ENCODE peak calls at places on chromosomes 7 and 10, in ten cellular contexts. T is H1, V is transverse colon, B is ovary, G is sigmoid colon, D is A549, Z is HepG2, P is upper lobe of left lung, E is K562, U is esophagus muscularis mucosa. K is an unnamed sample.

GRCh38 chr7:31022726-31023125 is 29.4 kb upstream of the ADCYAP1R1 start:
- DNase-seq in T (no peak), V (no peak), B (no peak), G (no peak), D (no peak), Z (no peak), P (no peak), E (no peak), U (no peak), K (no peak)

GRCh38 chr10:36163827-36164226 is 521.7 kb upstream of the FZD8 start:
- DNase-seq in T (no peak), V (no peak), B (no peak), G (no peak), D (no peak), Z (no peak), P (no peak), E (no peak), U (no peak), K (no peak)

GRCh38 chr7:81503321-81503720 is 266.5 kb downstream of the HGF start:
- DNase-seq in T (no peak), V (no peak), B (no peak), G (no peak), D (no peak), Z (no peak), P (no peak), E (no peak), U (no peak), K (no peak)

GRCh38 chr7:35691827-35692307 is 3.1 kb downstream of the HERPUD2 start:
- DNase-seq in T (no peak), V (peak; percentile 22), B (no peak), G (no peak), D (peak; percentile 43), Z (peak; percentile 54), P (no peak), E (peak; percentile 77), U (no peak), K (no peak)

GRCh38 chr7:1666251-1666778 is 3.8 kb upstream of the ELFN1 start:
- DNase-seq in T (no peak), V (no peak), B (peak; percentile 10), G (peak; percentile 45), D (peak; percentile 51), Z (no peak), P (peak; percentile 80), E (peak; percentile 50), U (no peak), K (no peak)

GRCh38 chr10:74825033-74825370 is 1.4 kb upstream of the KAT6B start:
- DNase-seq in T (no peak), V (peak; percentile 54), B (peak; percentile 69), G (peak; percentile 75), D (no peak), Z (no peak), P (no peak), E (no peak), U (no peak), K (no peak)

GRCh38 chr7:148650232-148650858 is 48.4 kb upstream of the CUL1 start:
- DNase-seq in T (no peak), V (no peak), B (no peak), G (no peak), D (no peak), Z (no peak), P (no peak), E (no peak), U (no peak), K (no peak)

GRCh38 chr10:62637249-62638061 is 167.1 kb upstream of the ADO start:
- DNase-seq in T (no peak), V (peak; percentile 33), B (no peak), G (no peak), D (no peak), Z (peak; percentile 7), P (no peak), E (no peak), U (no peak), K (no peak)

GRCh38 chr7:157008-157310 is 35.4 kb upstream of the FAM20C start:
- DNase-seq in T (no peak), V (no peak), B (no peak), G (no peak), D (no peak), Z (no peak), P (peak; percentile 54), E (no peak), U (no peak), K (no peak)

GRCh38 chr7:25261545-25262135 is 33.4 kb upstream of the NPVF start:
- DNase-seq in T (no peak), V (no peak), B (no peak), G (no peak), D (no peak), Z (no peak), P (no peak), E (no peak), U (no peak), K (no peak)

GRCh38 chr7:157412021-157412443 is 75.2 kb downstream of the DNAJB6 start:
- DNase-seq in T (no peak), V (no peak), B (no peak), G (no peak), D (no peak), Z (no peak), P (no peak), E (no peak), U (no peak), K (no peak)

GRCh38 chr7:124031919-124032318 is 948 bp downstream of the TMEM229A start:
- DNase-seq in T (no peak), V (no peak), B (no peak), G (no peak), D (no peak), Z (no peak), P (no peak), E (no peak), U (no peak), K (no peak)

GRCh38 chr10:184911-185310 is 49.7 kb downstream of the ZMYND11 start:
- DNase-seq in T (no peak), V (no peak), B (no peak), G (no peak), D (no peak), Z (no peak), P (no peak), E (no peak), U (no peak), K (no peak)

GRCh38 chr7:130394421-130395188 is 14.3 kb downstream of the CPA1 start:
- DNase-seq in T (no peak), V (no peak), B (no peak), G (no peak), D (no peak), Z (no peak), P (no peak), E (no peak), U (peak; percentile 47), K (no peak)

GRCh38 chr10:77045046-77045445 is 592.6 kb downstream of the KCNMA1 start:
- DNase-seq in T (no peak), V (no peak), B (no peak), G (no peak), D (no peak), Z (no peak), P (no peak), E (no peak), U (no peak), K (no peak)

GRCh38 chr10:58459069-58459468 is 53.6 kb upstream of the BICC1 start:
- DNase-seq in T (no peak), V (no peak), B (no peak), G (no peak), D (no peak), Z (no peak), P (no peak), E (no peak), U (no peak), K (no peak)

GRCh38 chr7:157490465-157490912 is 153.7 kb downstream of the DNAJB6 start:
- DNase-seq in T (no peak), V (no peak), B (no peak), G (peak; percentile 30), D (peak; percentile 96), Z (peak; percentile 66), P (no peak), E (peak; percentile 60), U (no peak), K (no peak)

GRCh38 chr7:55101359-55101758 is 82.5 kb downstream of the EGFR start:
- DNase-seq in T (no peak), V (no peak), B (no peak), G (no peak), D (no peak), Z (no peak), P (no peak), E (no peak), U (no peak), K (no peak)
- H3K27ac ChIP-seq in T (no peak overlapping the region), V (peak overlapping the region; percentile 73), B (no peak overlapping the region), G (peak overlapping the region; percentile 62), D (no peak overlapping the region), Z (no peak overlapping the region), P (no peak overlapping the region), E (no peak overlapping the region), U (peak overlapping the region; percentile 75), K (peak overlapping the region; percentile 83)

GRCh38 chr10:69213601-69214311 is 6.4 kb upstream of the HKDC1 start:
- DNase-seq in T (no peak), V (no peak), B (no peak), G (no peak), D (no peak), Z (peak; percentile 36), P (no peak), E (no peak), U (no peak), K (no peak)
- TF ChIP-seq EP300 in T (no peak), V (no peak), B (no peak), G (no peak), D (no peak), Z (no peak), P (no peak), E (peak; percentile 56), U (no peak), K (no peak)

GRCh38 chr10:82252081-82252480 is 377.1 kb downstream of the NRG3 start:
- DNase-seq in T (no peak), V (no peak), B (no peak), G (no peak), D (no peak), Z (no peak), P (no peak), E (no peak), U (no peak), K (no peak)
- H3K27ac ChIP-seq in T (no peak overlapping the region), V (no peak overlapping the region), B (no peak overlapping the region), G (no peak overlapping the region), D (no peak overlapping the region), Z (no peak overlapping the region), P (no peak overlapping the region), E (no peak overlapping the region), U (no peak overlapping the region), K (no peak overlapping the region)

DNA sequence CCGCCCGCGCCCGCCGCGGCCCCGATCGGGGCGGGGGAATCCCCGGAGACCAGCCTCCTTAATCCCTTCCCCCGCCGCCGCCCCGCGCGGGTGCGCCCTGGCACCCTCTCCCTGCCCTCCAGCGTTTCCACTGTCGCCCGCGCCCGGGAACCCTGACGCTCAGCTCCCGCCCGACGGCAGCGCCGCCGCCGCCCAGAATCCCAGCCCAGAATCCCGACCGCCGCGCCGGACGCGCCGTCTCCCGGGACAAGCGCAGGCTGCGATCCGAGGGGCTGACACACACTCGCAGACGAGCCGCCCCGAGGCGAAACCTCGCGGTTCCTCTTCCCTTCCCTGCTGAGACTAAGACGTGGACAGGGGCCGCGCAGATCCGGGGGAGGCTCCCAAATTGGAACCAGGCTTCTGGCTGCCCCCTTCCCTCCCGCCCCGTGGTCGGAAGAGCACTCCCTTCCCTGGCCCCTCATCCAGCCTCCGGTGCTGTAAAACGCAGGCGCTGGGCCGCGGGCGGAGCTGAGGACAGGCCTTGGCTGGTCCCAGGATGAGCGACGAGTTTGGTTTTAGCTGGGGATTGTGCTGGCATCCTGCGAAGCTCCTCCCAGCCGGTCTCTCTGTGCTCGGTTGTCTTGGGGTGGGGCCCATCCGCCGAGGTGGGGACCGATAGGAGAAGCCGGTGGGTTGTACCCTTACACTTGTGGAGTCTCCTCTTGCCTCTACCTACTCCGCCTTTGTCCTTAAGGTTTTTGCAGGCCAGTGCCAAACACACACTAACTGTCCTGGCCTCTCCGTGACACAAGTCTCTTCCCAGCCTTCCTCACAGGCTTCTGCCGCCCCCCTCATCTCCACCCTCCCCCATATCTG is 1.1 kb downstream of the MARVELD1 start:
- DNase-seq in T (no peak), V (peak; percentile 72), B (peak; percentile 85), G (peak; percentile 94), D (peak; percentile 53), Z (no peak), P (peak; percentile 91), E (peak; percentile 29), U (peak; percentile 96), K (peak; percentile 66)
- TF ChIP-seq EP300 in T (no peak), V (no peak), B (no peak), G (no peak), D (no peak), Z (no peak), P (no peak), E (no peak), U (no peak), K (peak; percentile 75)

K was measured in tibial nerve.